ENCODE peak calls at places on chromosomes 16 and 17, in four cellular contexts. F is GM23248, S is neural progenitor cell, X is OCI-LY7. I is an unnamed sample.

GRCh38 chr17:76273435-76273921 is 8.3 kb downstream of the UBALD2 start:
- DNase-seq in F (no peak), S (no peak), X (no peak), I (no peak)

GRCh38 chr16:760498-761343 is at the start of gene MSLN:
- DNase-seq in F (no peak), S (no peak), X (no peak), I (no peak)

GRCh38 chr17:66789093-66789492 is 45.8 kb upstream of the CACNG5 start:
- DNase-seq in F (no peak), S (no peak), X (no peak), I (no peak)

GRCh38 chr16:54568897-54569807 is 282.6 kb upstream of the IRX3 start:
- DNase-seq in F (no peak), S (no peak), X (no peak), I (no peak)

GRCh38 chr17:16269658-16270057 is 52.6 kb downstream of the PIGL start:
- DNase-seq in F (peak), S (no peak), X (no peak), I (no peak)

GRCh38 chr16:85174871-85175723 is 62.8 kb upstream of the CIBAR2 start:
- DNase-seq in F (peak), S (no peak), X (no peak), I (no peak)

GRCh38 chr17:7703584-7704574 is 1.1 kb upstream of the EFNB3 start:
- DNase-seq in F (peak), S (peak), X (peak), I (no peak)

GRCh38 chr16:50538411-50539052 is 9.7 kb upstream of the NKD1 start:
- DNase-seq in F (no peak), S (no peak), X (no peak), I (no peak)

GRCh38 chr17:8608001-8608400 is 22.5 kb downstream of the MYH10 start:
- DNase-seq in F (no peak), S (no peak), X (no peak), I (no peak)

GRCh38 chr17:81480140-81480917 is 32.3 kb downstream of the ACTG1 start:
- DNase-seq in F (peak), S (no peak), X (no peak), I (no peak)

GRCh38 chr16:30004811-30005242 is 6.0 kb downstream of the DOC2A start:
- DNase-seq in F (no peak), S (no peak), X (no peak), I (no peak)

GRCh38 chr17:47996201-47996600 is 25.3 kb downstream of the CDK5RAP3 start:
- DNase-seq in F (no peak), S (no peak), X (no peak), I (no peak)

GRCh38 chr16:471353-472198 is 46.1 kb downstream of the RAB11FIP3 start:
- DNase-seq in F (peak), S (peak), X (no peak), I (no peak)

GRCh38 chr17:38659415-38659814 is 15.3 kb downstream of the EPOP start:
- DNase-seq in F (no peak), S (no peak), X (no peak), I (no peak)

GRCh38 chr16:14579266-14579665 is 50.8 kb downstream of the PARN start:
- DNase-seq in F (no peak), S (no peak), X (no peak), I (no peak)

GRCh38 chr16:1019234-1019933 is 37.8 kb downstream of the SOX8 start:
- DNase-seq in F (peak), S (peak), X (no peak), I (no peak)

GRCh38 chr17:44757918-44758413 is 822 bp upstream of the ADAM11 start:
- DNase-seq in F (no peak), S (no peak), X (no peak), I (no peak)

GRCh38 chr16:31700200-31700529 is 172.5 kb downstream of the AHSP start:
- DNase-seq in F (peak), S (no peak), X (no peak), I (no peak)

GRCh38 chr16:48499822-48500440 is 110.0 kb downstream of the N4BP1 start:
- DNase-seq in F (peak), S (no peak), X (no peak), I (no peak)

GRCh38 chr16:55622930-55623561 is 32.7 kb upstream of the SLC6A2 start:
- DNase-seq in F (no peak), S (peak), X (peak), I (peak)

GRCh38 chr16:7268182-7268581 is 64.5 kb upstream of the RBFOX1 start:
- DNase-seq in F (peak), S (peak), X (peak), I (no peak)

GRCh38 chr16:3587547-3588110 is 10.4 kb upstream of the NLRC3 start:
- DNase-seq in F (no peak), S (no peak), X (peak), I (no peak)

GRCh38 chr17:78375401-78376079 is 2.9 kb upstream of the PGS1 start:
- DNase-seq in F (peak), S (no peak), X (no peak), I (no peak)

GRCh38 chr17:76469076-76469990 is 1.9 kb downstream of the AANAT start:
- DNase-seq in F (no peak), S (no peak), X (no peak), I (no peak)

GRCh38 chr17:82889496-82890338 is 49.9 kb upstream of the ZNF750 start:
- DNase-seq in F (no peak), S (no peak), X (no peak), I (no peak)

GRCh38 chr16:28553776-28554633 is at the start of gene SGF29:
- DNase-seq in F (peak), S (peak), X (peak), I (peak)

GRCh38 chr17:7224661-7225111 is 4.9 kb downstream of the ACADVL start:
- DNase-seq in F (no peak), S (no peak), X (no peak), I (no peak)

GRCh38 chr17:40564883-40565744 is at the start of gene CCR7:
- DNase-seq in F (no peak), S (no peak), X (peak), I (no peak)

GRCh38 chr16:15741207-15741871 is 91.3 kb downstream of the NDE1 start:
- DNase-seq in F (no peak), S (no peak), X (peak), I (no peak)

GRCh38 chr16:6493555-6493954 is 839.1 kb upstream of the RBFOX1 start:
- DNase-seq in F (no peak), S (no peak), X (no peak), I (peak)

GRCh38 chr16:228917-229730 is at the start of gene LUC7L:
- DNase-seq in F (peak), S (peak), X (peak), I (peak)

GRCh38 chr17:81652901-81653771 is 3.2 kb downstream of the PDE6G start:
- DNase-seq in F (no peak), S (no peak), X (peak), I (no peak)

GRCh38 chr17:63774141-63774981 is at the start of gene DDX42:
- DNase-seq in F (peak), S (peak), X (peak), I (no peak)

GRCh38 chr17:81540676-81541027 is 11.5 kb downstream of the FAAP100 start:
- DNase-seq in F (no peak), S (no peak), X (no peak), I (no peak)

GRCh38 chr17:43840814-43841213 is 6.2 kb upstream of the CD300LG start:
- DNase-seq in F (no peak), S (peak), X (no peak), I (no peak)

GRCh38 chr17:17398188-17398927 is 78.4 kb upstream of the MED9 start:
- DNase-seq in F (peak), S (no peak), X (no peak), I (no peak)

GRCh38 chr17:55398689-55399088 is 22.9 kb downstream of the MMD start:
- DNase-seq in F (peak), S (no peak), X (no peak), I (no peak)

DNA sequence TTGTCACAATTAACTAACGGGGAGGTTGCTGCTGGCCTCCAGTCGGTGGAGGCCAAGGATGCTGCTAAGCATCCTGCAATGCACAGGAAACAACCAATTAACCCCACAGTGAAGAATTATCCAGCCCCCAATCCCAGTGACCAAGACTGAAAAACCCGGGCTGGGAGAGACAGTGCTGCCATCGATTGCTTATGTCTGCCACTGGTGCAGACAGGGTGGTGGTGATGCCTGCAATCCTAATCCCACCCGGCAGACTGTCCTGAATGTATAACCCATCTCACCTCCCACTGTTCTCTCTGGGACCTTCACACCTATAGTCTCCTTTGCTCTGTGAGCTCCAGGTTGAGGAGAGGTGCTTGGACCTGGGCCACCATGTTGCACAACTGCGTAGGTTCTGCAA is 42.3 kb upstream of the KLHDC4 start:
- DNase-seq in F (no peak), S (no peak), X (no peak), I (no peak)
- TF ChIP-seq EZH2phosphoT487 in F (no peak), S (no peak), X (no peak), I (no peak)

DNA sequence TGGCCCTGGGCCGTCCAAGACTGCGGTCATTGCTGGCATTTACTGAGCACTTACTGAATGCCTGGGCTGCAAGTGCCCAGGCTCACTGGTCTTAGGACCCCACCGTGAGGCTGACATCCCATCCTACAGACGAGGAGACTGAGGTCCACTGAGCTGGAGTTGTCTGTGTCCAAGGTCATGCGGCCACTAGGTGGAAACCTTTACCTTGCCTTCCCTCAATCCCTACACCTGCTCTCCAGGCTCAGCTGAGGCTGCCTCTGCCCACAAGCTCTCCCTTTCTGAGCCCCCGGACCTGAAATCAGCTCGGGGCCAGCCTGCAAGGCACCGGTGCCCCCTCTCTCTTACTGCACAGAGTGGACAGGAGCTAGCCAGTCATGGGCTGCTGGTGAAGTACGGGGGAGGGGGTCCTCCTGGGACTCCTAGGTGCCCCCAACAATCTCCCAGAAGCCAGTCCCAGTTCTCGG is 1.5 kb downstream of the CASKIN1 start:
- DNase-seq in F (peak), S (peak), X (peak), I (peak)
- TF ChIP-seq EZH2phosphoT487 in F (no peak), S (no peak), X (no peak), I (no peak)

GRCh38 chr17:28380572-28380907 is 9.0 kb downstream of the SARM1 start:
- DNase-seq in F (no peak), S (no peak), X (no peak), I (no peak)
- TF ChIP-seq EZH2phosphoT487 in F (no peak), S (no peak), X (no peak), I (no peak)

GRCh38 chr17:37240381-37240780 is 135.4 kb upstream of the C17orf78 start:
- DNase-seq in F (no peak), S (no peak), X (no peak), I (no peak)

GRCh38 chr17:37234106-37234505 is 141.7 kb upstream of the C17orf78 start:
- DNase-seq in F (no peak), S (no peak), X (no peak), I (no peak)

DNA sequence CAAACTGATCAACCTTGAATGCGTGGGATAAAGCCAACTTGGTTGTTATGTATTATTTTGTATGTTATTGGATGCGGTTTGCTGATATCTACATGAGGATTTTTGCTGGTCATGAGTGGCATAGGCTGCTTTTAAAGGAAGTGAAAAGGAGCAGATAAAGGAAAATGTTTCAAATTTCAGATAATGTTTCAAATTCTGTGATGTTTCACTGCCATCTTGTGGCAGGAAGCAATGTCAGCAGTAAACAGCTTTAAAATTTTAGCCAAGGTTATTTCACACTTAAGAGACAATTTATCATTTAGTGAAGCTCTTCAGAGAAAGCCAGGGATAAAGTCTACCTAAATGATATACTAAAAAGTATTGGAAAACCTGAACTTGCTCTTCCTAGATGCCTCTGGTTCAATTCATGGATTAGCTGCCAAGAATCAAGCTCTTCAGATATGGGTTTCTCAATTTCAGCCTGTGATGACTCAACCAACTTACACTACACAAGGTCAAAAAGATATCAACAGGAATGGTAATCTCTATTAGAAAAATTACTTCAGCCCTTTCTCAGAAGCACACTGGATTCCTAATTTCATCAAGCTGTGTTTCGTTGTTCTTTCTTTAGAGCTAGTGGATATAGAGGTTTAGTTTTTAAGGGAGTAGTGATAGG is 136.0 kb upstream of the C17orf78 start:
- DNase-seq in F (peak), S (peak), X (peak), I (peak)
- TF ChIP-seq EZH2phosphoT487 in F (no peak), S (no peak), X (no peak), I (no peak)

GRCh38 chr16:73480381-73480780 is 432.5 kb upstream of the ZFHX3 start:
- DNase-seq in F (no peak), S (peak), X (no peak), I (no peak)
- TF ChIP-seq EZH2phosphoT487 in F (no peak), S (no peak), X (no peak), I (no peak)

GRCh38 chr16:22732315-22732840 is 81.6 kb upstream of the HS3ST2 start:
- DNase-seq in F (no peak), S (no peak), X (no peak), I (no peak)

GRCh38 chr16:22728167-22728836 is 85.7 kb upstream of the HS3ST2 start:
- DNase-seq in F (no peak), S (no peak), X (no peak), I (no peak)

GRCh38 chr16:22721497-22722100 is 92.4 kb upstream of the HS3ST2 start:
- DNase-seq in F (peak), S (no peak), X (no peak), I (peak)

GRCh38 chr16:22727285-22728166 is 86.4 kb upstream of the HS3ST2 start:
- DNase-seq in F (no peak), S (no peak), X (no peak), I (no peak)

DNA sequence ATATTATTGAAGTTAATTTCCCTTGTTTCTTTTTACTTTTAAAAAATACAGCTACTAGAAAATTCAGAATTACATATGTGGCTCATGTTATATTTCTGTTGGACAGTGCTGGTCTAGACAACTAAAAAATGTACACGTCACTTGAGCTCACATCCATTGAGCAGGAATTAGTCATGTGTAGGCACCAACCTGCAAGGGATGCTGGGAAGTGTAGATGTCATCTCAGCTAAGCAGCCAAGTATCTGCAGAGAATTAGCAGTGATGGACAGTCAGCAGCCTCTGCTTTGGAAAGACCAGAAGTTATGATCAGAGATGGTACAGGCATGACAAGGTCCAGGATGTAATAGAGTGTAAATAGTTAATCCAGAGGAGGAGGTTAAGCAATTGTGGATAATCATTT is 87.1 kb upstream of the HS3ST2 start:
- DNase-seq in F (peak), S (no peak), X (no peak), I (no peak)
- TF ChIP-seq EZH2phosphoT487 in F (no peak), S (no peak), X (no peak), I (no peak)

I was measured in MM.1S.